ENCODE peak calls at places on chromosomes 3 and 15, in nine cellular contexts. E, Y, C, L, R, U, A, P and W are unnamed samples.

GRCh38 chr3:28291577-28291976 is 50.2 kb downstream of the CMC1 start:
- DNase-seq in L (no peak), Y (no peak), R (no peak), U (no peak), E (no peak), P (no peak), C (no peak), A (no peak), W (no peak)

GRCh38 chr3:126446301-126446700 is 29.4 kb downstream of the ZXDC start:
- DNase-seq in L (no peak), U (peak; percentile 54), E (no peak), C (no peak), R (no peak), P (no peak), A (no peak), Y (no peak), W (no peak)

GRCh38 chr15:86494475-86494874 is 414.8 kb downstream of the AGBL1 start:
- DNase-seq in E (no peak), Y (no peak), U (no peak), L (no peak), R (no peak), C (no peak), P (no peak), A (no peak), W (no peak)

GRCh38 chr3:98359993-98360675 is 6.5 kb downstream of the OR5K4 start:
- DNase-seq in C (no peak), A (peak; percentile 23), R (no peak), U (no peak), L (no peak), P (no peak), Y (no peak), E (no peak), W (no peak)

GRCh38 chr15:76987896-76988860 is 6.7 kb upstream of the PSTPIP1 start:
- DNase-seq in C (no peak), R (no peak), E (no peak), L (no peak), U (peak; percentile 77), A (peak; percentile 27), Y (peak; percentile 92), P (no peak), W (peak; percentile 44)

GRCh38 chr15:83487519-83487918 is 40.4 kb downstream of the SH3GL3 start:
- DNase-seq in L (no peak), R (no peak), C (no peak), E (no peak), Y (no peak), P (no peak), A (no peak), U (no peak), W (no peak)

GRCh38 chr3:62559831-62560445 is 186.6 kb upstream of the FEZF2 start:
- DNase-seq in A (peak; percentile 26), L (no peak), Y (no peak), U (no peak), C (no peak), P (no peak), R (peak; percentile 34), E (peak; percentile 83), W (no peak)

GRCh38 chr3:155890671-155891190 is 20.3 kb downstream of the GMPS start:
- DNase-seq in Y (no peak), P (no peak), L (no peak), A (no peak), C (no peak), U (no peak), E (peak; percentile 61), R (no peak), W (no peak)

GRCh38 chr3:57852896-57853295 is 96.8 kb downstream of the SLMAP start:
- DNase-seq in P (no peak), L (no peak), U (no peak), C (no peak), Y (no peak), E (peak; percentile 54), R (no peak), A (peak; percentile 9), W (no peak)

GRCh38 chr3:134231131-134231530 is 19.5 kb downstream of the RYK start:
- DNase-seq in C (no peak), U (no peak), E (peak; percentile 42), R (no peak), L (no peak), A (no peak), P (no peak), Y (no peak), W (no peak)

GRCh38 chr15:66765478-66766281 is 63.6 kb downstream of the SMAD6 start:
- DNase-seq in R (peak; percentile 96), L (no peak), U (peak; percentile 77), E (no peak), A (no peak), C (peak; percentile 88), Y (no peak), P (no peak), W (peak; percentile 90)

GRCh38 chr3:51024765-51025681 is 350.3 kb downstream of the DOCK3 start:
- DNase-seq in P (peak; percentile 78), A (no peak), R (no peak), U (no peak), E (no peak), L (peak; percentile 73), Y (peak; percentile 17), C (no peak), W (peak; percentile 67)

GRCh38 chr3:23183731-23184130 is 19.4 kb upstream of the UBE2E2 start:
- DNase-seq in E (peak; percentile 69), R (peak; percentile 70), A (peak; percentile 58), L (no peak), C (no peak), P (no peak), Y (no peak), U (no peak), W (no peak)

GRCh38 chr3:3800685-3801509 is 1.7 kb downstream of the LRRN1 start:
- DNase-seq in U (peak; percentile 62), E (no peak), C (peak; percentile 65), A (no peak), P (no peak), Y (peak; percentile 87), R (peak; percentile 8), L (no peak), W (no peak)

GRCh38 chr3:129231331-129232119 is 17.9 kb upstream of the COPG1 start:
- DNase-seq in U (no peak), R (no peak), C (no peak), E (peak; percentile 42), A (no peak), P (no peak), L (no peak), Y (no peak), W (no peak)

GRCh38 chr3:122992628-122993570 is 34.7 kb downstream of the SEMA5B start:
- DNase-seq in R (no peak), Y (no peak), L (no peak), E (no peak), C (no peak), P (no peak), U (peak; percentile 84), A (no peak), W (no peak)

GRCh38 chr15:35705030-35705884 is 159.3 kb upstream of the DPH6 start:
- DNase-seq in C (no peak), L (no peak), Y (no peak), U (no peak), P (no peak), E (no peak), A (no peak), R (no peak), W (no peak)

GRCh38 chr3:180229113-180229512 is 192.4 kb upstream of the PEX5L start:
- DNase-seq in P (no peak), A (peak; percentile 4), C (no peak), L (no peak), E (peak; percentile 4), U (no peak), Y (no peak), R (no peak), W (no peak)
- H3K9me3 ChIP-seq in P (peaks cover 18% of the 10 kb centered on the region), A (peaks cover 23% of the 10 kb centered on the region), C (no peaks in the 10 kb centered on the region), L (no peaks in the 10 kb centered on the region), E (no peaks in the 10 kb centered on the region), U (peaks cover 21% of the 10 kb centered on the region), Y (peaks cover 70% of the 10 kb centered on the region), R (no peaks in the 10 kb centered on the region), W (no peaks in the 10 kb centered on the region)

GRCh38 chr3:37225481-37225880 is 51.1 kb upstream of the LRRFIP2 start:
- DNase-seq in P (no peak), U (no peak), C (no peak), E (no peak), L (no peak), A (no peak), R (no peak), Y (no peak), W (no peak)
- H3K4me3 ChIP-seq in P (no peak overlapping the region), U (no peak overlapping the region), C (no peak overlapping the region), E (no peak overlapping the region), L (no peak overlapping the region), A (no peak overlapping the region), R (no peak overlapping the region), Y (no peak overlapping the region), W (no peak overlapping the region)

DNA sequence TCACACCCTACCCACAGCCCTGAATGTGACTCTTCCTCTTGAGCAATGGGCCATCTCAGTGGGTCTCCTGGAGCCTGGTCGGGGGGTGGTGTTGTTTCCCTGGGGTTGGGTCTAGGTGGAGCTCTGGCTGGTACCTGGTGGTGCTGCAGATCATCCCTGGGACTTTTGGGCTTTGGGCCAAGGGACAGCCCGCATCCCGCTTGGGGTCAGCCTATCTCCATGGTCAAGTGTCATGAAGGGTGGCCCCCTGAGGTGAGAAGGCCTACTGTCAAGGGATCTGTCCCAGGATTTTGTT is 202.0 kb downstream of the UBE3A start:
- DNase-seq in A (no peak), E (no peak), P (no peak), U (peak; percentile 41), C (peak; percentile 4), Y (peak; percentile 21), L (no peak), R (no peak), W (no peak)
- H3K9me3 ChIP-seq in A (no peaks in the 10 kb centered on the region), E (no peaks in the 10 kb centered on the region), P (peaks cover 63% of the 10 kb centered on the region), U (peaks cover 29% of the 10 kb centered on the region), C (no peaks in the 10 kb centered on the region), Y (peaks cover 97% of the 10 kb centered on the region), L (no peaks in the 10 kb centered on the region), R (no peaks in the 10 kb centered on the region), W (no peaks in the 10 kb centered on the region)

GRCh38 chr3:72739521-72740466 is 108.5 kb downstream of the SHQ1 start:
- DNase-seq in E (no peak), U (no peak), L (no peak), P (no peak), Y (no peak), C (no peak), A (no peak), R (no peak), W (no peak)

GRCh38 chr3:72733676-72734075 is 114.6 kb downstream of the SHQ1 start:
- DNase-seq in C (no peak), U (no peak), E (no peak), P (no peak), Y (no peak), R (no peak), L (no peak), A (no peak), W (no peak)

GRCh38 chr3:72744330-72744729 is 103.9 kb downstream of the SHQ1 start:
- DNase-seq in Y (no peak), U (no peak), R (no peak), A (no peak), L (no peak), E (no peak), P (no peak), C (no peak), W (no peak)

GRCh38 chr3:72738752-72739520 is 109.3 kb downstream of the SHQ1 start:
- DNase-seq in U (no peak), C (peak; percentile 70), P (peak; percentile 75), Y (peak; percentile 92), A (peak; percentile 57), R (no peak), L (peak; percentile 57), E (peak; percentile 13), W (peak; percentile 78)
- H3K4me3 ChIP-seq in U (peak overlapping the region; percentile 43), C (peak overlapping the region; percentile 46), P (peak overlapping the region; percentile 77), Y (peak overlapping the region; percentile 28), A (peak overlapping the region; percentile 48), R (no peak overlapping the region), L (peak overlapping the region; percentile 71), E (no peak overlapping the region), W (peak overlapping the region; percentile 34)